ENCODE peak calls at places on chromosomes 12 and 14, in nine cellular contexts. F is sigmoid colon, W is tibial nerve, I is A549, R is ovary, T is suprapubic skin, D is stomach, M is esophagus muscularis mucosa, L is K562. Q is an unnamed sample.

GRCh38 chr14:58362798-58363412 is 32.8 kb upstream of the TOMM20L start:
- DNase-seq in D (no peak), R (no peak), I (peak; percentile 18), W (no peak), F (no peak), L (peak; percentile 11), T (no peak), M (no peak), Q (no peak)

GRCh38 chr12:2360630-2361170 is 307.9 kb downstream of the CACNA1C start:
- DNase-seq in T (peak; percentile 5), L (peak; percentile 18), M (no peak), R (no peak), D (no peak), I (peak; percentile 33), W (no peak), F (peak; percentile 21), Q (no peak)

GRCh38 chr12:104935892-104936291 is 22.2 kb downstream of the SLC41A2 start:
- DNase-seq in T (no peak), L (no peak), I (no peak), D (no peak), F (no peak), R (no peak), M (no peak), W (no peak), Q (no peak)

GRCh38 chr12:28425531-28425930 is 235.3 kb downstream of the CCDC91 start:
- DNase-seq in M (no peak), W (no peak), T (no peak), F (no peak), R (no peak), I (no peak), L (no peak), D (no peak), Q (no peak)

GRCh38 chr14:100761481-100761880 is 34.8 kb downstream of the DLK1 start:
- DNase-seq in T (no peak), F (no peak), M (no peak), W (no peak), R (no peak), D (no peak), L (no peak), I (no peak), Q (no peak)

GRCh38 chr12:62403031-62403430 is 63.6 kb upstream of the MON2 start:
- DNase-seq in T (no peak), L (no peak), R (no peak), F (no peak), W (no peak), M (no peak), D (no peak), I (no peak), Q (no peak)

GRCh38 chr12:92445253-92446081 is 257.3 kb upstream of the PLEKHG7 start:
- DNase-seq in M (no peak), D (no peak), R (no peak), I (no peak), L (no peak), W (peak; percentile 16), T (no peak), F (no peak), Q (peak; percentile 47)

GRCh38 chr12:57471661-57472060 is 8.0 kb downstream of the ARHGAP9 start:
- DNase-seq in I (no peak), F (no peak), D (no peak), L (no peak), R (no peak), W (no peak), M (no peak), T (no peak), Q (no peak)

GRCh38 chr14:56145965-56146364 is 27.8 kb downstream of the PELI2 start:
- DNase-seq in W (no peak), T (no peak), M (no peak), D (no peak), F (no peak), L (no peak), I (no peak), R (no peak), Q (no peak)

GRCh38 chr12:80472912-80473500 is 29.0 kb downstream of the PTPRQ start:
- DNase-seq in R (no peak), I (peak; percentile 7), M (no peak), F (no peak), T (no peak), W (no peak), D (no peak), L (no peak), Q (no peak)

GRCh38 chr12:1184402-1184801 is 193.4 kb downstream of the ERC1 start:
- DNase-seq in T (no peak), D (no peak), F (no peak), I (no peak), L (no peak), M (no peak), W (no peak), R (no peak), Q (no peak)

GRCh38 chr14:58666737-58667136 is 29.0 kb downstream of the DACT1 start:
- DNase-seq in W (no peak), T (no peak), I (no peak), L (no peak), R (no peak), M (no peak), D (no peak), F (no peak), Q (no peak)

GRCh38 chr14:55446127-55446736 is 5.8 kb upstream of the TBPL2 start:
- DNase-seq in W (peak; percentile 78), D (peak; percentile 53), R (peak; percentile 41), M (no peak), I (peak; percentile 61), L (peak; percentile 58), F (peak; percentile 63), T (no peak), Q (peak; percentile 60)

GRCh38 chr14:93964281-93964680 is 12.1 kb downstream of the ASB2 start:
- DNase-seq in R (no peak), L (no peak), F (no peak), M (no peak), D (no peak), T (no peak), I (no peak), W (no peak), Q (no peak)
- H3K4me1 ChIP-seq in R (no peaks in the 10 kb centered on the region), L (peaks cover 6% of the 10 kb centered on the region), F (peaks cover 67% of the 10 kb centered on the region), M (peaks cover 89% of the 10 kb centered on the region), D (peaks cover 13% of the 10 kb centered on the region), T (peaks cover 10% of the 10 kb centered on the region), I (peaks cover 24% of the 10 kb centered on the region), W (no peaks in the 10 kb centered on the region), Q (peaks cover 41% of the 10 kb centered on the region)

DNA sequence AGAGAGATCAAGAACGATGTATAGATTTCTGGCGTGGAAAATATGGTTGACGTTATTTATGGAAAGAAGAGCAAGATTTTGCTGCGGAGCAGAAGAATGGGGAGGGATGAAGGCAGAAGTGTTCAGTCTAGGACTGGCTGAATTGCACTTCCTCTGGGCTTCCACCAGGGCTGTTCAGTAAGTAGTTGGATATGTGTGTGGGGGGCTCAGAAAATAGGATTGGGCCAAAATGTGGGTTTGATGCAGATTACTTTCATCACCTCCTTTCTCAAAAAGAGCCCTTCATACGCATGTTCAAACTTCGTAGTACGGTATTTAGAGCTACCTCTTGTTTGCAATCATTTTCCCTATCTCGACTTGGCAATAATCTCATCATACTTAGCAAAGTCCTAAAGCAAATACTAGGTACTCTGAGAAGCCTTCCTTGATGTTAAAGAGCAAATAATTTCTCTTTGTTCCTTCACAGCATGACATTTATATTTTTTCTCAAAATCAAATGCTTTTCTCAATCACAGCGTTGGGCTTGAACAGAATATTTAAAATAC is 349.4 kb downstream of the NELL2 start:
- DNase-seq in F (no peak), M (no peak), I (no peak), R (no peak), L (no peak), T (no peak), D (no peak), W (no peak), Q (no peak)
- TF ChIP-seq CTCF in F (no peak), M (no peak), I (no peak), R (no peak), L (no peak), T (no peak), D (no peak), W (no peak), Q (no peak)

DNA sequence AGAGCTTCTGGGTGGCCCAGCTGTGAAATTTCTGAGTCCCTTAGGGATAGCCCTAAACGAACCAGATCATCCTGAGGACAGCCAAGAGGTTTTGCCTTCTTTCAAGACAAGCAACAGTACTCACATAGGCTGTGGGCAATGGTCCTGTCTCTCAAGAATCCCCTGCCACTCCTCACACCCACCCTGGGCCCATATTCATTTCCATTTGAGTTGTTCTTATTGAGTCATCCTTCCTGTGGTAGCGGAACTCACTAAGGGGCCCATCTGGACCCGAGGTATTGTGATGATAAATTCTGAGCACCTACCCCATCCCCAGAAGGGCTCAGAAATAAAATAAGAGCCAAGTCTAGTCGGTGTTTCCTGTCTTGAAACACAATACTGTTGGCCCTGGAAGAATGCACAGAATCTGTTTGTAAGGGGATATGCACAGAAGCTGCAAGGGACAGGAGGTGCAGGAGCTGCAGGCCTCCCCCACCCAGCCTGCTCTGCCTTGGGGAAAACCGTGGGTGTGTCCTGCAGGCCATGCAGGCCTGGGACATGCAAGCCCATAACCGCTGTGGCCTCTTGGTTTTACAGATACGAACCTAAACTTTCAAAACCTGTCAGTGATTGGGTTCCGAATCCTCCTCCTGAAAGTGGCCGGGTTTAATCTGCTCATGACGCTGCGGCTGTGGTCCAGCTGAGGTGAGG is 38.9 kb downstream of the DAD1 start:
- DNase-seq in R (no peak), L (no peak), W (no peak), M (no peak), F (no peak), T (no peak), I (no peak), D (no peak), Q (no peak)
- TF ChIP-seq EP300 in R (no peak), L (no peak), W (no peak), M (no peak), F (no peak), T (no peak), I (no peak), D (no peak), Q (no peak)

GRCh38 chr12:78887444-78887843 is 22.9 kb downstream of the SYT1 start:
- DNase-seq in W (no peak), I (no peak), R (no peak), D (no peak), L (no peak), M (no peak), T (no peak), F (no peak), Q (no peak)

GRCh38 chr12:78888583-78888982 is 24.0 kb downstream of the SYT1 start:
- DNase-seq in F (no peak), T (no peak), I (no peak), R (no peak), W (no peak), M (no peak), L (no peak), D (no peak), Q (no peak)

GRCh38 chr12:78885466-78885865 is 20.9 kb downstream of the SYT1 start:
- DNase-seq in L (no peak), R (no peak), T (no peak), F (no peak), I (no peak), M (no peak), D (no peak), W (no peak), Q (no peak)

GRCh38 chr12:78891646-78892353 is 27.2 kb downstream of the SYT1 start:
- DNase-seq in D (no peak), T (no peak), I (no peak), W (no peak), R (no peak), L (no peak), M (no peak), F (no peak), Q (no peak)

DNA sequence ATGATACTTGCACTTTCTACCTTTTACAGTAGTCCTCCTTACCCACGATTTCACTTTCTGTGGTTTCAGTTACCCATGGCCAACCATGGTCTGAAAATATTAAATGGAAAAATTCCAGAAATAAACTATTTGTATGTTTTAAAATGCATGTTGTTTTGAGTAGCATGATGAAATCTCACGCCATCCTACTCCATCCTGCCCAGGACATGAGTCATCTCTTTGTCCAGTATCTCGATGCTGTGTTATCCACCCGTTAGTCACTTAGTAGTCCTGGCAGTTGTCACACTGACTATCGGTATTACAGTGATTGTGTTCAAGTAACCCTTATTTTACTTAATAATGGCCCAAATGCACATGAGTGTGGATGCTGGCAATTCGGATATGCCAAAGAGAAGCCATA is 22.4 kb downstream of the SYT1 start:
- DNase-seq in T (no peak), F (no peak), L (no peak), R (no peak), D (no peak), M (no peak), I (peak; percentile 30), W (no peak), Q (no peak)
- H3K4me1 ChIP-seq in T (no peaks in the 10 kb centered on the region), F (no peaks in the 10 kb centered on the region), L (no peaks in the 10 kb centered on the region), R (no peaks in the 10 kb centered on the region), D (no peaks in the 10 kb centered on the region), M (no peaks in the 10 kb centered on the region), I (peaks cover 36% of the 10 kb centered on the region), W (no peaks in the 10 kb centered on the region), Q (no peaks in the 10 kb centered on the region)

Q was measured in transverse colon.